ENCODE peak calls at places on chromosome 20, in six cellular contexts. I is lower lobe of right lung, S is thoracic aorta, L is lung, X is breast epithelium, D is AG04450. P is an unnamed sample.
A peak's percentile ranks its signal among the peaks of the same experiment; 100 is the strongest.

GRCh38 chr20:39946946-39947345 is 742.1 kb downstream of the MAFB start:
- DNase-seq in I (no peak), S (no peak), L (no peak), X (no peak), D (no peak), P (no peak)

GRCh38 chr20:64106435-64106961 is 867 bp downstream of the NPBWR2 start:
- DNase-seq in I (peak; percentile 36), S (no peak), L (no peak), X (no peak), D (no peak), P (no peak)

GRCh38 chr20:57996936-57997629 is 231.4 kb downstream of the ANKRD60 start:
- DNase-seq in I (no peak), S (no peak), L (no peak), X (no peak), D (no peak), P (no peak)

GRCh38 chr20:54698373-54698772 is 223.0 kb downstream of the DOK5 start:
- DNase-seq in I (no peak), S (no peak), L (no peak), X (no peak), D (no peak), P (no peak)

GRCh38 chr20:21714297-21715192 is 9.1 kb downstream of the PAX1 start:
- DNase-seq in I (no peak), S (no peak), L (no peak), X (no peak), D (no peak), P (peak; percentile 58)

GRCh38 chr20:63682384-63683139 is 13.9 kb upstream of the TNFRSF6B start:
- DNase-seq in I (no peak), S (peak; percentile 59), L (peak; percentile 71), X (peak; percentile 74), D (peak; percentile 91), P (no peak)

GRCh38 chr20:26279224-26279623 is 582.6 kb upstream of the ZNF337 start:
- DNase-seq in I (no peak), S (no peak), L (no peak), X (no peak), D (no peak), P (no peak)

GRCh38 chr20:3326779-3327521 is 80.5 kb downstream of the DNAAF9 start:
- DNase-seq in I (no peak), S (no peak), L (no peak), X (no peak), D (no peak), P (no peak)

GRCh38 chr20:63060057-63060991 is 53.6 kb upstream of the BHLHE23 start:
- DNase-seq in I (peak; percentile 33), S (no peak), L (no peak), X (peak; percentile 46), D (no peak), P (peak; percentile 35)

GRCh38 chr20:39839406-39840119 is 849.5 kb downstream of the MAFB start:
- DNase-seq in I (no peak), S (no peak), L (no peak), X (no peak), D (no peak), P (peak; percentile 27)

GRCh38 chr20:61576372-61576771 is 324.3 kb downstream of the CDH4 start:
- DNase-seq in I (no peak), S (no peak), L (no peak), X (no peak), D (no peak), P (no peak)

GRCh38 chr20:62953839-62954703 is 1.6 kb downstream of the SLC17A9 start:
- DNase-seq in I (peak; percentile 88), S (peak; percentile 43), L (peak; percentile 64), X (no peak), D (peak; percentile 18), P (no peak)

GRCh38 chr20:22257912-22258311 is 326.5 kb downstream of the FOXA2 start:
- DNase-seq in I (no peak), S (no peak), L (no peak), X (no peak), D (no peak), P (no peak)

GRCh38 chr20:40008177-40008576 is 680.9 kb downstream of the MAFB start:
- DNase-seq in I (no peak), S (no peak), L (no peak), X (no peak), D (no peak), P (no peak)

GRCh38 chr20:1861347-1861987 is 33.7 kb upstream of the SIRPA start:
- DNase-seq in I (no peak), S (no peak), L (no peak), X (no peak), D (no peak), P (no peak)

GRCh38 chr20:3046677-3047462 is 1.0 kb downstream of the MRPS26 start:
- DNase-seq in I (peak; percentile 59), S (no peak), L (peak; percentile 41), X (no peak), D (no peak), P (peak; percentile 82)

GRCh38 chr20:58094698-58095097 is 133.8 kb downstream of the ANKRD60 start:
- DNase-seq in I (no peak), S (no peak), L (no peak), X (no peak), D (no peak), P (no peak)

GRCh38 chr20:32343438-32343837 is 14.7 kb upstream of the ASXL1 start:
- DNase-seq in I (no peak), S (no peak), L (no peak), X (no peak), D (no peak), P (no peak)

GRCh38 chr20:49846206-49846807 is 33.7 kb downstream of the SLC9A8 start:
- DNase-seq in I (no peak), S (no peak), L (peak; percentile 61), X (no peak), D (no peak), P (no peak)

GRCh38 chr20:33908351-33908750 is 85.4 kb upstream of the RALY start:
- DNase-seq in I (no peak), S (no peak), L (no peak), X (no peak), D (no peak), P (no peak)

GRCh38 chr20:62304331-62305148 is 1.7 kb downstream of the ADRM1 start:
- DNase-seq in I (no peak), S (no peak), L (no peak), X (no peak), D (no peak), P (no peak)

GRCh38 chr20:36645998-36646397 is at the start of gene SLA2:
- DNase-seq in I (peak; percentile 52), S (no peak), L (no peak), X (no peak), D (no peak), P (no peak)

GRCh38 chr20:23446505-23446904 is 6.2 kb downstream of the CST11 start:
- DNase-seq in I (no peak), S (no peak), L (peak; percentile 56), X (no peak), D (no peak), P (no peak)

GRCh38 chr20:10902836-10903410 is 229.1 kb upstream of the JAG1 start:
- DNase-seq in I (no peak), S (no peak), L (no peak), X (no peak), D (no peak), P (no peak)

DNA sequence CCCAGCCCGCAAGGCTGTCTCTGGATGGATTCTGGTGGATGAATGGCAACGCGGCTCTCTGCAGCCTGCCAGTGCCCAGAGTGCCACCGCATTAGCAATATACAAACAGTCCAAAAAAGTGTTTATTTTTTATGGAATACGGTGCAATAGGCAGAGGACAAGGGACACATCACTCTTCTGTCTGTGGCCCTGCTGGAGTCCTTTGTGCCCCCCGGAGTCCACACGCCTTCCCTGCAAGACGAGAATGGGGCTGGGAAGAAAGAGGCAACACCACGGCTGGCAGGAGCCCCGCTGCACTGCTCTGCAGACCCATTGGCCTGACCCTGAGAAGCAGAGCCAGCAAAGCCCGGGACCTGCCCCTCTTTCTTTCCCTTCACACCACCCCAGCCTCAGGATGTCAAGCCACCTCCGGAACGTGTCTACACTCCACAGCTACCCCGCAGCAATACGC is 196.3 kb downstream of the SYNDIG1 start:
- DNase-seq in I (no peak), S (no peak), L (no peak), X (no peak), D (no peak), P (no peak)
- H3K27ac ChIP-seq in I (no peak overlapping the region), S (no peak overlapping the region), L (no peak overlapping the region), X (no peak overlapping the region), D (no peak overlapping the region), P (no peak overlapping the region)

GRCh38 chr20:31330893-31331292 is 22.5 kb upstream of the DEFB116 start:
- DNase-seq in I (no peak), S (no peak), L (no peak), X (no peak), D (no peak), P (no peak)
- H3K9me3 ChIP-seq in I (no peaks in the 10 kb centered on the region), S (no peaks in the 10 kb centered on the region), L (no peaks in the 10 kb centered on the region), X (peaks cover 8% of the 10 kb centered on the region), D (peaks cover 3% of the 10 kb centered on the region), P (no peaks in the 10 kb centered on the region)

GRCh38 chr20:4483481-4483880 is 238.2 kb upstream of the PRND start:
- DNase-seq in I (no peak), S (no peak), L (no peak), X (no peak), D (no peak), P (no peak)
- H3K27ac ChIP-seq in I (no peak overlapping the region), S (no peak overlapping the region), L (no peak overlapping the region), X (no peak overlapping the region), D (no peak overlapping the region), P (no peak overlapping the region)

DNA sequence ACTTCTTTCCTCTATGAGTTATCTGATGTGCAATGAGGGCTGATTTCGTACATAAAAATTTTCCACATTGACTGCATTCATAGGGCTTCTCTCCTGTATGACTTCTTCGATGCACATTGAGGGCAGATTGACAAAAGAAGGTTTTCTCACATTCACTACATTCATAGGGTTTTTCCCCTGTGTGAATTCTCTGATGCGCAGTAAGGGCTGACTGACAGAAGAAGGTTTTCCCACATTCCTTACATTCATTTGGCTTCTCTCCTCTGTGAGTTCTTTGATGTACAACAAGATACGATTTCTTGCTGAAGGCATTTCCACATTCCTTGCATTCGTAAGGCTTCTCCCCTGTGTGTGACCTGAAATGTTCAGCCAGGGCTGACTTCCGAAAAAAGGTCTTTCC is 11.4 kb downstream of the ZNF334 start:
- DNase-seq in I (no peak), S (no peak), L (no peak), X (no peak), D (no peak), P (no peak)
- H3K9me3 ChIP-seq in I (peaks cover 28% of the 10 kb centered on the region), S (peaks cover 23% of the 10 kb centered on the region), L (peaks cover 19% of the 10 kb centered on the region), X (peaks cover 27% of the 10 kb centered on the region), D (peaks cover 13% of the 10 kb centered on the region), P (peaks cover 8% of the 10 kb centered on the region)

P was measured in pancreas.